ENCODE peak calls at places on chromosomes 3 and 15, in eight cellular contexts. F is fibroblast of mammary gland, Z is A673, H is uterus, Q is nephron progenitor cell, R is suprapubic skin, J is epithelial cell of esophagus, G is cardiac muscle cell. K is an unnamed sample.

GRCh38 chr3:189629803-189630455 is 1.3 kb upstream of the TP63 start:
- DNase-seq in F (peak; percentile 35), Z (no peak), H (peak; percentile 24), Q (no peak), R (no peak), J (no peak), G (no peak), K (no peak)

GRCh38 chr15:57384816-57385215 is 8.5 kb downstream of the CGNL1 start:
- DNase-seq in F (no peak), Z (no peak), H (no peak), Q (no peak), R (no peak), J (no peak), G (no peak), K (no peak)

GRCh38 chr3:179840985-179841384 is 188.1 kb downstream of the USP13 start:
- DNase-seq in F (peak; percentile 65), Z (peak; percentile 47), H (no peak), Q (no peak), R (no peak), J (peak; percentile 89), G (no peak), K (no peak)

GRCh38 chr15:88949734-88950400 is 36.7 kb upstream of the MFGE8 start:
- DNase-seq in F (no peak), Z (no peak), H (no peak), Q (no peak), R (no peak), J (no peak), G (no peak), K (no peak)

GRCh38 chr3:174046311-174046710 is 648.8 kb downstream of the NLGN1 start:
- DNase-seq in F (no peak), Z (no peak), H (no peak), Q (no peak), R (no peak), J (no peak), G (peak; percentile 6), K (no peak)

GRCh38 chr3:128804017-128804816 is 75.2 kb upstream of the ACAD9 start:
- DNase-seq in F (peak; percentile 51), Z (peak; percentile 67), H (no peak), Q (no peak), R (no peak), J (no peak), G (no peak), K (no peak)

GRCh38 chr3:102156426-102156825 is 278.4 kb upstream of the ZPLD1 start:
- DNase-seq in F (peak; percentile 92), Z (no peak), H (no peak), Q (no peak), R (no peak), J (peak; percentile 97), G (no peak), K (no peak)

GRCh38 chr3:128195369-128195768 is 42.1 kb downstream of the EEFSEC start:
- DNase-seq in F (no peak), Z (no peak), H (no peak), Q (no peak), R (peak; percentile 0), J (no peak), G (peak; percentile 45), K (no peak)

GRCh38 chr3:138186216-138186615 is 885 bp upstream of the ARMC8 start:
- DNase-seq in F (no peak), Z (no peak), H (no peak), Q (no peak), R (no peak), J (no peak), G (no peak), K (no peak)

GRCh38 chr15:30885814-30886213 is 17.9 kb upstream of the FAN1 start:
- DNase-seq in F (peak; percentile 14), Z (no peak), H (no peak), Q (peak; percentile 64), R (no peak), J (peak; percentile 41), G (peak; percentile 79), K (no peak)

GRCh38 chr15:25862469-25863066 is 559 bp downstream of the ATP10A start:
- DNase-seq in F (peak; percentile 24), Z (no peak), H (no peak), Q (peak; percentile 20), R (no peak), J (peak; percentile 69), G (peak; percentile 24), K (no peak)

GRCh38 chr3:33750216-33750558 is 32.1 kb upstream of the CLASP2 start:
- DNase-seq in F (no peak), Z (no peak), H (no peak), Q (no peak), R (no peak), J (no peak), G (no peak), K (no peak)

GRCh38 chr15:25563571-25563970 is 124.7 kb upstream of the UBE3A start:
- DNase-seq in F (no peak), Z (no peak), H (no peak), Q (no peak), R (no peak), J (no peak), G (no peak), K (no peak)

GRCh38 chr3:103810167-103810566 is 1375.4 kb downstream of the ZPLD1 start:
- DNase-seq in F (no peak), Z (no peak), H (no peak), Q (no peak), R (no peak), J (no peak), G (no peak), K (no peak)

GRCh38 chr3:132326251-132326650 is 9.0 kb downstream of the ACP3 start:
- DNase-seq in F (no peak), Z (no peak), H (no peak), Q (no peak), R (no peak), J (no peak), G (no peak), K (no peak)

GRCh38 chr3:48240711-48241491 is at the start of gene ZNF589:
- DNase-seq in F (peak; percentile 85), Z (peak; percentile 88), H (peak; percentile 90), Q (peak; percentile 91), R (peak; percentile 96), J (peak; percentile 98), G (peak; percentile 96), K (peak; percentile 92)

GRCh38 chr15:85763557-85764303 is 31.0 kb downstream of the KLHL25 start:
- DNase-seq in F (no peak), Z (no peak), H (no peak), Q (no peak), R (no peak), J (no peak), G (no peak), K (no peak)

GRCh38 chr15:40310001-40310959 is 2.5 kb upstream of the PLCB2 start:
- DNase-seq in F (peak; percentile 30), Z (peak; percentile 64), H (no peak), Q (peak; percentile 73), R (no peak), J (peak; percentile 44), G (peak; percentile 82), K (peak; percentile 77)

GRCh38 chr15:36942248-36942827 is 158.0 kb downstream of the MEIS2 start:
- DNase-seq in F (no peak), Z (no peak), H (no peak), Q (no peak), R (no peak), J (no peak), G (no peak), K (no peak)
- TF ChIP-seq CTCF in F (no peak), Z (no peak), H (no peak), Q (no peak), R (no peak), J (no peak), G (no peak), K (no peak)

GRCh38 chr3:11565932-11566331 is 77.8 kb downstream of the VGLL4 start:
- DNase-seq in F (no peak), Z (no peak), H (no peak), Q (no peak), R (no peak), J (no peak), G (no peak), K (no peak)
- TF ChIP-seq CTCF in F (no peak), Z (no peak), H (no peak), Q (no peak), R (no peak), J (no peak), G (no peak), K (no peak)

DNA sequence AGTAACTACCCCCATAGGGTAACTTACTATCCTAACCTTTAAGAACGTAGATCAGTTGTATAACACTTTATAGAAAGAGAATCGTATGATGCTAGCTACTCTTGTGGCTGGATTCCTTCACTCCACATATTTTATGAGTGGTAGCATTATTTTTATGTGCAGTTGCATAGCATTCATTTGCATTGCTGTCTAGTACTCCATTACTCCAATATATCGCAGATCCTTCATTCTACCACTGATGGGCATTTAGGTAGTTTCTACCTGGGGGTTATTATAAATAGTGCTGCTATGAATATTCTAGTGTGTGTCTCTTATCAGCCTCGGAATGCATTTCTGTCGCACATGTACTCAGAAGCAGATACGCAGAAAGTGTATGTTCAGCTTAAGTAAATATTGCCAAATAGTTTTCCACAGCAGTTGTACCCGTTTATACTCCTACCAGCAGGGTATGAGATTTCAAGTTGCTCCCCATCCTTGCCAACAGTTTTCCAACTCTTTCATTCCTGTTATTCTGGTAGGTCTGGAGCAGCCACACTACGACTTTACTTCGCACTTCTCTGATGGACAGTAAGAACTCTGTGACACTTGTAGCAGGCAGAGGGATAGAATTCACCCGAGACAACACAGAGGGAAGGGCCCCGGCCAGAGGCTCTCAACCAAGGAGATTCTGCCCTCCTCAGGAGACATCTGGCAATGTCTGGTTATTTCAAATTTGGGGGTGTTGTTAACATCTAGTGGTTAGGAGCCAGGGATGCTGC is 9.8 kb upstream of the VGLL4 start:
- DNase-seq in F (no peak), Z (no peak), H (no peak), Q (no peak), R (no peak), J (no peak), G (no peak), K (no peak)
- TF ChIP-seq CTCF in F (no peak), Z (peak; percentile 13), H (no peak), Q (no peak), R (no peak), J (peak; percentile 17), G (no peak), K (no peak)

DNA sequence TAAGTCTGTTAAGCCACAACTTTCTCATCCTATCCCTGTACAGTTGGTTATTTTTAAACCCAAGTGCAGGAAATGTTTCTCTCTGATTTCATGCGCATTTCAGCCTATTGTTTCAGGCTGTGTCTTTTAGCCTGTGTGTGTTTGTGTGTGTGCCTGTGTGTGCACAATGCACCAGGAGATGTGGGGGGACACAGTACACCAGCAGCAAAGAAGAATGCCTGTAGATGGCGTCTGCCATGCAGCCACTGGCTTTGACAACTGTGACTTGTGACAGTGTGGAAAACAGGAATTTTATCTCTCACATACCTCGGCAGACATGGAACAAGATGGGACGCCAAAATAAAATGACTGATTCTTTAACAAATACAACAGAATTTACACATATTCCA is 43.6 kb upstream of the PLXNA1 start:
- DNase-seq in F (no peak), Z (no peak), H (no peak), Q (no peak), R (no peak), J (no peak), G (peak; percentile 36), K (no peak)
- TF ChIP-seq CTCF in F (no peak), Z (peak; percentile 46), H (no peak), Q (no peak), R (no peak), J (no peak), G (peak; percentile 9), K (no peak)

DNA sequence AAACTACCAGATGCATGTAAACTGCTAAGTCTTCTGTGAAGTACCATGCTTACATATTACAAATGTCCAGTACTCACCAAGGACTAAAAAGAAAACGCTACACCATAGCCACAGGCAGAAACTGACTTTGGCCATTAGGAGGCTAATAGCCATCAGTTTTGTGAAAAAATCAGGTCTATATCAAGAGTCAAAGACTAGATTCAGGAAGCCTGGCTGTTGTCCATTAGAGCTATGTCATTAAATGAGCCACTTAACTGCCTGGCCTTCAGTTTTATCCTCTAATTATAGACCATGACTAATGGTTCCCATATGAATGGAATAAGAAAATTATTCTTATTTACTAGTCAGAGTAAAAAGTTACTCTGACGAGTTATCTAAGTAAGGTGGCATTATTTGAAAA is 144.1 kb downstream of the VPS13C start:
- DNase-seq in F (peak; percentile 43), Z (peak; percentile 65), H (no peak), Q (no peak), R (no peak), J (no peak), G (peak; percentile 12), K (no peak)
- TF ChIP-seq CTCF in F (no peak), Z (no peak), H (no peak), Q (no peak), R (no peak), J (no peak), G (no peak), K (no peak)